ENCODE peak calls at places on chromosome 13, in five cellular contexts. L is kidney; G is OCI-LY7; U is suprapubic skin; X is CD8-positive, alpha-beta T cell. N is an unnamed sample.

GRCh38 chr13:90099847-90100246 is 1247.6 kb upstream of the MIR17HG start:
- DNase-seq in X (no peak), G (no peak), U (no peak), L (no peak), N (no peak)

GRCh38 chr13:93254775-93255174 is 28.2 kb downstream of the GPC6 start:
- DNase-seq in L (no peak), U (no peak), G (no peak), X (no peak), N (no peak)

GRCh38 chr13:80469841-80470378 is 129.0 kb upstream of the SPRY2 start:
- DNase-seq in L (peak; percentile 87), X (no peak), G (no peak), U (peak; percentile 86), N (peak; percentile 42)

GRCh38 chr13:43113603-43114002 is 90.2 kb downstream of the DNAJC15 start:
- DNase-seq in X (no peak), U (no peak), G (no peak), L (no peak), N (no peak)

GRCh38 chr13:108816381-108816780 is 187.0 kb downstream of the MYO16 start:
- DNase-seq in G (no peak), L (no peak), X (no peak), U (no peak), N (no peak)

GRCh38 chr13:25018729-25019115 is 77.2 kb upstream of the PABPC3 start:
- DNase-seq in X (no peak), L (no peak), G (no peak), U (no peak), N (no peak)

GRCh38 chr13:77511552-77511951 is 24.0 kb upstream of the SCEL start:
- DNase-seq in X (no peak), L (no peak), U (no peak), G (no peak), N (no peak)

GRCh38 chr13:89136678-89137077 is 1465.5 kb downstream of the SLITRK5 start:
- DNase-seq in U (no peak), L (no peak), X (no peak), G (no peak), N (no peak)

DNA sequence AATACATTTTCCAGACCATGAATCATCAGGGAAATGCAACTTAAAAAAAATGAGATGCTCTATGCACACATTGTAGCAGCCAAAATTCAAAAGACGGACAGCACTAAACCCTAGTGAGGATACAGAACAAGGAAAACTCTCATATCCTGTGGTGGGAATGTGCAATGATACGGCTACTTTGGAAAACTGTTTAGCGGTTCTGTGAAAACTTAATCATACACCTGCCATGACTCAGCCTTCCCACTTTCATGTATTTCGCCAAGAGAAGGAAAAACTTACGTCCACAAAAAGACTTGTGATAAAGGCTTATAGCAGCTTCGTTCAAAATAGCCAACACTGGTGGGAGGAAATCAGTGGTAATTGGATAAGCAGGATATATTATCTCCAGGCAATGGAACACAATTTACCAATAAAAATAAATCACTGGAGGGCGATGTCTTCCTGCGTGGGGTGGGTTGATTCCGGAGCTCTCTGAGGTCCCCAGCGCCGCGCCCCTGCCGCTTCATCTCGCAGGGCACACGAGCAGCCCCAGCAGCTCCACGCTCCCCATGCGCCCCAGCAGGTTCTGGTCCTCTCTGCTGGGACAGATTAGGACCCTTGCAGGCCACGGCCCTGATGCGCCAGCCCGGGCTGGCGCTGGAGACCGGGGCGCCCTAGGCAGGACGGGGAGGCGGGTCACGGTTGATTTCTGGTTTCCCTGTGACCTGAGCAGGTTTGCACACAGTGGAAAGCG is 97.2 kb upstream of the ARHGEF7 start:
- DNase-seq in U (no peak), X (no peak), G (no peak), L (no peak), N (no peak)
- TF ChIP-seq CTCF in U (no peak), X (no peak), G (no peak), L (no peak), N (no peak)

GRCh38 chr13:28459911-28460310 is 35.0 kb downstream of the FLT1 start:
- DNase-seq in X (no peak), G (no peak), U (no peak), L (no peak), N (no peak)
- H3K36me3 ChIP-seq in X (no peaks in the 10 kb centered on the region), G (no peaks in the 10 kb centered on the region), U (no peaks in the 10 kb centered on the region), L (no peaks in the 10 kb centered on the region), N (no peaks in the 10 kb centered on the region)

GRCh38 chr13:40648841-40649240 is 17.6 kb downstream of the FOXO1 start:
- DNase-seq in U (no peak), G (peak; percentile 32), X (no peak), L (no peak), N (no peak)

GRCh38 chr13:40653558-40654318 is 12.7 kb downstream of the FOXO1 start:
- DNase-seq in L (no peak), X (no peak), U (no peak), G (peak; percentile 58), N (no peak)

GRCh38 chr13:40648040-40648439 is 18.4 kb downstream of the FOXO1 start:
- DNase-seq in X (no peak), L (no peak), G (no peak), U (no peak), N (no peak)

GRCh38 chr13:40652588-40652940 is 13.9 kb downstream of the FOXO1 start:
- DNase-seq in X (no peak), L (no peak), G (peak; percentile 77), U (no peak), N (no peak)

DNA sequence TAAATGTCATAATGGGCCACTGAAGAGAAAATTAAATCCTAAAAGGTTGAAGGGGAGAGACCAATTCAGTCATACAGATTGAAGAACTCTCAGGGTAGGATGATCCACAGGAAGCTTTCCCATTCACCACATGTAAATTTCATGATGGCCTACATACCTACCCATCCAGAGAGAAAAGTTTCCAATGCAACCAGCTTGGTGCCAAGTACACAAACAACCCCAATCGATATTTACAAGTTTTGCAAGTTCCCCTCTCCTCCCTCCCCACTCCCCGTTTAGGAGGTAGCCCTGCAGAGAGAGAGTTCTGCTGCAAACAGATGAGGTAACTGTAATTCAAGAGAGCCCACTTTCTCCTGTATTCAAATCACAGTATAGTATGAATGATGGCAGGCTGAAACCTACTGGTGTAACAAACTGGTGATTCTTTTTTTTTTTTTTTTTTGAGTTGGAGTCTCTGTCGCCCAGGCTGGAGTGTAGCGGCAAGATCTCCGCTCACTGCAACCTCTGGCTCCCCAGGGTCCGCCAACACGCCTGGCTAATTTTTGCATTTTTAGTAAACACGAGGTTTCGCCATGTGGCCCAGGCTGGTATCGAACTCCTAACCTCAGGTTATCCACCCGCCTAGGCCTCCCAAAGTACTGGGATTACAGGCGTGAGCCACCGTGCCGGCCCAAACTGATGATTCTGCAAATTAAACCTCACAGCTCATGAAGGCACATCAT is 14.4 kb downstream of the FOXO1 start:
- DNase-seq in U (no peak), L (no peak), X (no peak), G (peak; percentile 69), N (no peak)
- H3K27ac ChIP-seq in U (no peak overlapping the region), L (no peak overlapping the region), X (no peak overlapping the region), G (peak overlapping the region; percentile 96), N (no peak overlapping the region)

DNA sequence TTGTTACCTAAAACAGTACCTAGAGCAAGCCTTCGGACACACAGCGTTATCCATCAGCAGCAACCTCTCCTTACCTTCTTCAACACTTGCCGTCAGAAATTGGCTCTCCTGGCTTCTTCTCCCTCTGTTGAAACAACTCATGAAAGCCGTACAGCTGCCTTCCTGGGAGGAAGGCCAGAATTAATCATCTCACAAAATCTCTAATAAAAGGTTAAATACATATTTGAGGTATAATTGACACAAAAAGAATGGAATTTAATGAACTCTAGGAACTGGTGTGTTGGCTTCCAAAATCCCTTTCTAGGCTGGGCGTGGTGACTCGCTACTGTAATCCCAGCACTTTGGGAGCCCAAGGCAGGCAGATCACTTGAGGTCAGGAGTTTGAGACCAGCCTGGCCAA is 37.3 kb upstream of the GTF2F2 start:
- DNase-seq in U (no peak), L (no peak), G (no peak), X (no peak), N (no peak)
- TF ChIP-seq CTCF in U (no peak), L (no peak), G (no peak), X (no peak), N (no peak)

GRCh38 chr13:45352031-45352430 is 11.0 kb upstream of the TPT1 start:
- DNase-seq in X (no peak), L (no peak), U (no peak), G (no peak), N (no peak)
- H3K36me3 ChIP-seq in X (peaks cover 4% of the 10 kb centered on the region), L (peaks cover 15% of the 10 kb centered on the region), U (peaks cover 88% of the 10 kb centered on the region), G (peaks cover 52% of the 10 kb centered on the region), N (peaks cover 26% of the 10 kb centered on the region)

DNA sequence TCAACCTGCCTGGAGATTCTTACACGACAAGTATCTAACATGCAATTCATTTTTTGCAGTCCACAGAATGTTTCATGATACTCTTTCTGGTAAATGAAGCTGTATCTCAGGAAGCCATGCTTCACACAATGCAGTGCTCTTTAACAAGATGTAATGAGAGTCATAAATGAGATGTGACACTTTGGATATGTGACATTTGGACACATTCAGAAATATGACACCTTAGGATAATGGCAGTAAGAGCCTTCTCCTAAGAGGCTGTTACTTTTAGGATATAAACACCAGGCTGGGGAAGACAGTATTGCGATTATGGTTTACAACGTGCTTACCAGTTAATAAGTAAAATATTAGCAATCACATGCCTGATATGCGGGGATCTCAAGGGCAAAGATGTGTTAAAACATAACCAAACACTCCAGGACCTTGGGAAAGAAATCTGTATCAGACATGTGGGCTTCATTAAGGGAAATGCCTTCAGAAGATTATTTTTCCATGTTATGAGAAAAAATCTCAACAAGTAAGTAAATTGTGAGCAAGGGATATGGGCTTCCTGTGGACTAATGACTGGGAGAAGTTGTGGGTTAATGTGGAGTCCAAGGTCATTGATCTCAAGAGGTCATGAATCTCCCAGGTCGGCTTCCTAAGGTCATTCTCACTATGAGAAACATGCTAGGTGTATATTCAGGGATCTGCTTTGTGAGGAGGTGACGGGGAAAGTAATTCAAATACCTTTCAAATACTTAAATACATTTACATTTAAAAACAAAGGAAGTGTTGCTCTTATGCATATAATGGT is 105.3 kb downstream of the STARD13 start:
- DNase-seq in X (no peak), L (no peak), U (no peak), G (no peak), N (no peak)
- H3K27ac ChIP-seq in X (no peak overlapping the region), L (peak overlapping the region; percentile 71), U (no peak overlapping the region), G (no peak overlapping the region), N (no peak overlapping the region)

GRCh38 chr13:88068975-88069374 is 397.8 kb downstream of the SLITRK5 start:
- DNase-seq in U (no peak), X (no peak), G (peak; percentile 22), L (peak; percentile 35), N (no peak)
- TF ChIP-seq CTCF in U (no peak), X (no peak), G (peak; percentile 69), L (no peak), N (no peak)

GRCh38 chr13:75647126-75647784 is 11.1 kb downstream of the LMO7 start:
- DNase-seq in L (no peak), U (no peak), G (no peak), X (no peak), N (no peak)

GRCh38 chr13:75645141-75645540 is 9.0 kb downstream of the LMO7 start:
- DNase-seq in L (no peak), U (no peak), G (no peak), X (no peak), N (no peak)

GRCh38 chr13:75648446-75648845 is 12.3 kb downstream of the LMO7 start:
- DNase-seq in X (no peak), G (no peak), U (no peak), L (no peak), N (no peak)

GRCh38 chr13:75656590-75656989 is 20.5 kb downstream of the LMO7 start:
- DNase-seq in U (no peak), X (no peak), L (no peak), G (no peak), N (no peak)

DNA sequence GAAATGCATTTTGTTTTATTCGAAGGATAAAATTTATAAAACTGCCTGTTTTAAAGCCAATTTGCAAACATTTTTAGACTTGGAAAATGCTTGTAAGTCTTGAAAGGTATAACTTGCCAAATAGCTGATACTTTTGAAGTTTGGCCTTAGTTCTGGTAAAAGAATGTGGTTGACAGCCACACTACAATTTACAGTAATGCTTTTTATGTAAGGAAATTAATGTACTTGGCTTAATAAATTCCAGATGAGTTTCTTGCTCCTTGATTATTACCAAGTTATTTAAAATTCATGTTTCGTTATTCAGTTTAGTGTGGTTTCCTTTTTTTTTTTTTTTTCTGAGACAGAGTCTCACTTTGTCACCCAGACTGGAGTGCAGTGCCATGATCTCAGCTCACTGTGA is 14.9 kb downstream of the LMO7 start:
- DNase-seq in L (no peak), G (no peak), U (no peak), X (no peak), N (no peak)
- H3K36me3 ChIP-seq in L (no peaks in the 10 kb centered on the region), G (peaks cover 2% of the 10 kb centered on the region), U (no peaks in the 10 kb centered on the region), X (no peaks in the 10 kb centered on the region), N (no peaks in the 10 kb centered on the region)